ENCODE peak calls at places on chromosomes 3 and 15, in eight cellular contexts. O is CD8-positive, alpha-beta memory T cell; S is bronchial epithelial cell; A is choroid plexus epithelial cell; J is neuronal stem cell; G is Peyer's patch; R is suprapubic skin; M is fibroblast of lung. Q is an unnamed sample.

GRCh38 chr3:50154476-50154839 is 666 bp upstream of the SEMA3F start:
- DNase-seq in O (no peak), S (no peak), A (no peak), J (no peak), G (no peak), R (no peak), M (no peak), Q (no peak)

GRCh38 chr3:150222646-150223045 is 185.5 kb upstream of the TSC22D2 start:
- DNase-seq in O (no peak), S (no peak), A (no peak), J (no peak), G (no peak), R (no peak), M (no peak), Q (no peak)

GRCh38 chr3:171967137-171967783 is 72.1 kb upstream of the FNDC3B start:
- DNase-seq in O (no peak), S (peak), A (peak), J (no peak), G (no peak), R (no peak), M (peak), Q (no peak)

GRCh38 chr3:117059054-117059989 is 349.7 kb downstream of the TUSC7 start:
- DNase-seq in O (no peak), S (peak), A (peak), J (no peak), G (no peak), R (no peak), M (peak), Q (no peak)

GRCh38 chr3:24197809-24198208 is 252.7 kb downstream of the NR1D2 start:
- DNase-seq in O (no peak), S (no peak), A (no peak), J (no peak), G (no peak), R (no peak), M (no peak), Q (no peak)

GRCh38 chr3:132134611-132135010 is 99.8 kb upstream of the CPNE4 start:
- DNase-seq in O (no peak), S (peak), A (peak), J (no peak), G (no peak), R (no peak), M (peak), Q (no peak)

GRCh38 chr15:63524316-63525015 is 20.1 kb downstream of the USP3 start:
- DNase-seq in O (no peak), S (no peak), A (no peak), J (no peak), G (no peak), R (no peak), M (no peak), Q (no peak)

GRCh38 chr3:14252321-14253021 is 73.9 kb downstream of the LSM3 start:
- DNase-seq in O (no peak), S (no peak), A (no peak), J (no peak), G (no peak), R (no peak), M (no peak), Q (no peak)

GRCh38 chr3:22980346-22980745 is 222.8 kb upstream of the UBE2E2 start:
- DNase-seq in O (no peak), S (peak), A (peak), J (no peak), G (no peak), R (no peak), M (peak), Q (no peak)

GRCh38 chr15:67152429-67152828 is 87.0 kb downstream of the SMAD3 start:
- DNase-seq in O (no peak), S (no peak), A (no peak), J (no peak), G (no peak), R (no peak), M (no peak), Q (no peak)

GRCh38 chr15:77895742-77896141 is 181.8 kb downstream of the TBC1D2B start:
- DNase-seq in O (no peak), S (no peak), A (no peak), J (no peak), G (no peak), R (no peak), M (no peak), Q (no peak)

GRCh38 chr3:25292604-25293003 is 135.5 kb upstream of the RARB start:
- DNase-seq in O (no peak), S (peak), A (no peak), J (no peak), G (no peak), R (no peak), M (no peak), Q (peak)

GRCh38 chr15:91559066-91559465 is 294.4 kb upstream of the SLCO3A1 start:
- DNase-seq in O (no peak), S (no peak), A (no peak), J (no peak), G (no peak), R (no peak), M (no peak), Q (no peak)

GRCh38 chr15:50150349-50150748 is 31.3 kb upstream of the ATP8B4 start:
- DNase-seq in O (no peak), S (no peak), A (no peak), J (no peak), G (no peak), R (no peak), M (no peak), Q (no peak)

GRCh38 chr3:149536429-149536828 is 61.9 kb downstream of the TM4SF4 start:
- DNase-seq in O (no peak), S (no peak), A (peak), J (peak), G (no peak), R (no peak), M (peak), Q (no peak)

GRCh38 chr15:70605606-70606410 is 157.6 kb downstream of the UACA start:
- DNase-seq in O (no peak), S (no peak), A (peak), J (no peak), G (no peak), R (no peak), M (peak), Q (peak)

GRCh38 chr3:126671521-126671920 is 16.6 kb upstream of the TXNRD3 start:
- DNase-seq in O (no peak), S (no peak), A (no peak), J (no peak), G (no peak), R (no peak), M (no peak), Q (no peak)

GRCh38 chr3:48429416-48430358 is at the start of gene PLXNB1:
- DNase-seq in O (peak), S (peak), A (peak), J (peak), G (peak), R (peak), M (peak), Q (peak)

GRCh38 chr3:62378329-62378789 is 5.0 kb upstream of the FEZF2 start:
- DNase-seq in O (no peak), S (no peak), A (no peak), J (no peak), G (no peak), R (no peak), M (no peak), Q (no peak)

GRCh38 chr3:20250786-20251185 is 64.8 kb upstream of the SGO1 start:
- DNase-seq in O (no peak), S (no peak), A (no peak), J (no peak), G (no peak), R (no peak), M (no peak), Q (no peak)

GRCh38 chr3:45950686-45951600 is 7.7 kb downstream of the CXCR6 start:
- DNase-seq in O (peak), S (no peak), A (no peak), J (no peak), G (no peak), R (peak), M (no peak), Q (no peak)

GRCh38 chr3:51646091-51646490 is 25.0 kb upstream of the TEX264 start:
- DNase-seq in O (no peak), S (no peak), A (peak), J (no peak), G (no peak), R (no peak), M (no peak), Q (no peak)

GRCh38 chr3:8873740-8874139 is 89.5 kb downstream of the RAD18 start:
- DNase-seq in O (no peak), S (peak), A (no peak), J (no peak), G (no peak), R (no peak), M (no peak), Q (no peak)

GRCh38 chr3:140188285-140188684 is 253.3 kb downstream of the CLSTN2 start:
- DNase-seq in O (no peak), S (no peak), A (no peak), J (no peak), G (no peak), R (no peak), M (no peak), Q (no peak)

GRCh38 chr3:186627852-186628414 is 12.3 kb upstream of the FETUB start:
- DNase-seq in O (no peak), S (no peak), A (no peak), J (no peak), G (no peak), R (peak), M (no peak), Q (no peak)

GRCh38 chr3:130961458-130961857 is 65.2 kb downstream of the ASTE1 start:
- DNase-seq in O (no peak), S (no peak), A (no peak), J (no peak), G (no peak), R (no peak), M (no peak), Q (no peak)

GRCh38 chr15:67043939-67044771 is 21.2 kb upstream of the SMAD3 start:
- DNase-seq in O (no peak), S (peak), A (peak), J (no peak), G (no peak), R (no peak), M (peak), Q (no peak)

GRCh38 chr15:39582977-39583585 is 2.2 kb downstream of the THBS1 start:
- DNase-seq in O (no peak), S (no peak), A (no peak), J (no peak), G (no peak), R (no peak), M (no peak), Q (no peak)

GRCh38 chr15:39583586-39584265 is 2.8 kb downstream of the THBS1 start:
- DNase-seq in O (no peak), S (peak), A (peak), J (no peak), G (no peak), R (no peak), M (peak), Q (no peak)

GRCh38 chr15:39584662-39585393 is 3.9 kb downstream of the THBS1 start:
- DNase-seq in O (no peak), S (peak), A (no peak), J (no peak), G (no peak), R (no peak), M (no peak), Q (no peak)

GRCh38 chr15:39585394-39585841 is 4.5 kb downstream of the THBS1 start:
- DNase-seq in O (no peak), S (peak), A (no peak), J (no peak), G (no peak), R (no peak), M (peak), Q (no peak)

DNA sequence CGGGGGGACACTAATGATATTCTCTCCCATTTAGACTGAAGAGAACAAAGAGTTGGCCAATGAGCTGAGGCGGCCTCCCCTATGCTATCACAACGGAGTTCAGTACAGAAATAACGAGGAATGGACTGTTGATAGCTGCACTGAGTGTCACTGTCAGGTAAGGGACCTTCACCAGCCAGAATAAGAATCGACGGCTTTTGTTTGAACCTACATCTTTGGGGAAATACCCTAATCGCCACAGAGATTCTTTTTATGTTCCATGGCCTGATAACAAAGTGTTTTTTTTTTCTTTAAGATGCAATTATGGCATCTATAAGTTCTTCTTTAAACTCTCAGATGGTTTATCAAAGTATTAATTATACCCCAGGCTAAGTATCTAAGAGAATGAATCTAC is 3.4 kb downstream of the THBS1 start:
- DNase-seq in O (no peak), S (no peak), A (no peak), J (no peak), G (no peak), R (no peak), M (no peak), Q (no peak)
- H3K4me3 ChIP-seq in O (no peak), S (no peak), A (no peak), J (no peak), G (peak), R (peak), M (peak), Q (peak)

GRCh38 chr15:89775815-89776214 is 317 bp upstream of the MESP2 start:
- DNase-seq in O (no peak), S (no peak), A (no peak), J (no peak), G (no peak), R (no peak), M (no peak), Q (no peak)

GRCh38 chr15:89777821-89778380 is 1.8 kb downstream of the MESP2 start:
- DNase-seq in O (no peak), S (no peak), A (no peak), J (no peak), G (no peak), R (no peak), M (no peak), Q (no peak)

GRCh38 chr15:89776274-89777072 is at the start of gene MESP2:
- DNase-seq in O (peak), S (peak), A (peak), J (peak), G (peak), R (peak), M (peak), Q (peak)

GRCh38 chr15:89778861-89779260 is 2.7 kb downstream of the MESP2 start:
- DNase-seq in O (no peak), S (no peak), A (no peak), J (no peak), G (no peak), R (no peak), M (no peak), Q (no peak)

GRCh38 chr15:89777073-89777820 is 1.1 kb downstream of the MESP2 start:
- DNase-seq in O (no peak), S (no peak), A (no peak), J (no peak), G (no peak), R (no peak), M (no peak), Q (no peak)
- H3K4me3 ChIP-seq in O (no peak), S (no peak), A (no peak), J (no peak), G (no peak), R (peak), M (no peak), Q (peak)

GRCh38 chr3:147381610-147382009 is 24.7 kb downstream of the ZIC4 start:
- DNase-seq in O (no peak), S (no peak), A (no peak), J (no peak), G (no peak), R (no peak), M (no peak), Q (no peak)

GRCh38 chr3:147385059-147386012 is 21.0 kb downstream of the ZIC4 start:
- DNase-seq in O (no peak), S (no peak), A (no peak), J (no peak), G (no peak), R (no peak), M (no peak), Q (no peak)

GRCh38 chr3:147383617-147384016 is 22.7 kb downstream of the ZIC4 start:
- DNase-seq in O (no peak), S (no peak), A (peak), J (no peak), G (no peak), R (no peak), M (no peak), Q (no peak)

GRCh38 chr3:147387550-147388394 is 18.6 kb downstream of the ZIC4 start:
- DNase-seq in O (no peak), S (no peak), A (no peak), J (no peak), G (no peak), R (no peak), M (no peak), Q (no peak)

DNA sequence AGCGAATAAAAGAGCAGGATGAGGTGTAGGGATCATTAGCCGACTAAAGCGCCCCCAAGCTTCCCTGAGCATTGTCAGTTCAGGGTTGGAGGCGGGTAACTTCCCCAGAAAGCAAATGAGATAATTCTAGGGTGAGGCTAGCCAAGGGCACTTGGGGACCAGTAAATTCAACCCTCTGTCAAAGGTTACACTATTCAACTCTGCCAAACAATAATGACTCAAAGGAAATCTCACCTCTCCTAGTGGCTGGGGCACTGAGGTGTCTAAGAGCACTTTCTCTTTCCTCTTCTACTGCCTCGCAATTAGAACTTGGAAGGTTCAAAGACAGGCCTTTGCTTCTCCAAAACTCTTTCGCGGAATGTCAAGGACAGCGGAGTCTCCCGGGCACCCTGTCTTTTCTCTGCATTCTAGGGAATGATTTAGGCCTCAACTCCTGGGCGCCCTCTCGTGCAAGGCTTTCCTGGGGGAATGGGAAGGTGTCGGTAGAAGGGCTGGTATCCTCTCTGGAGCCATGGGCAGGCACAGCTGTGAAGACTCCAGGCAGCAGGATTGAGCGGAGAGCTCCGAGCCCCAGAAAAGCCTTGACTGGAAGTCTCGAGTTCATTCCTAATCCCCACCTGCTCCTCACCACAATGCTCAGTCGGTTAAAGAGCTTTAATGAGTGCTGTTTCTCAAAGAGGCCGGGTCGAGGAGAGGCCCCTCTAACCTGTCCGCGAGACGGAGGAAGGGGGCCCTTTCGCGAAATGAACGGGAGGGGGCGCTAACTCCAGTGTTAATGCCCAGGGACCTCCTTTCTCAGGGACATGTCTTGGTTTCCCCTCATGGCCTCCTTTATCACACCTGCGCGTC is 21.9 kb downstream of the ZIC4 start:
- DNase-seq in O (no peak), S (no peak), A (no peak), J (no peak), G (no peak), R (no peak), M (no peak), Q (no peak)
- H3K4me3 ChIP-seq in O (no peak), S (no peak), A (no peak), J (peak), G (no peak), R (no peak), M (no peak), Q (no peak)

GRCh38 chr3:152335273-152335672 is 66.5 kb downstream of the MBNL1 start:
- DNase-seq in O (no peak), S (no peak), A (no peak), J (no peak), G (no peak), R (no peak), M (no peak), Q (no peak)
- H3K4me3 ChIP-seq in O (no peak), S (no peak), A (no peak), J (no peak), G (no peak), R (no peak), M (no peak), Q (no peak)

GRCh38 chr3:53169832-53170324 is 8.9 kb downstream of the PRKCD start:
- DNase-seq in O (no peak), S (no peak), A (no peak), J (no peak), G (no peak), R (no peak), M (no peak), Q (no peak)
- H3K4me3 ChIP-seq in O (no peak), S (no peak), A (no peak), J (no peak), G (no peak), R (no peak), M (no peak), Q (no peak)

GRCh38 chr15:89334510-89335288 is at the start of gene POLG:
- DNase-seq in O (peak), S (peak), A (peak), J (peak), G (peak), R (peak), M (peak), Q (peak)

GRCh38 chr15:89333011-89333860 is 1.4 kb downstream of the POLG start:
- DNase-seq in O (no peak), S (no peak), A (no peak), J (no peak), G (no peak), R (no peak), M (no peak), Q (no peak)

GRCh38 chr15:89333959-89334509 is 590 bp downstream of the POLG start:
- DNase-seq in O (no peak), S (peak), A (no peak), J (no peak), G (no peak), R (no peak), M (no peak), Q (peak)

GRCh38 chr15:89330881-89331595 is 3.6 kb downstream of the POLG start:
- DNase-seq in O (no peak), S (no peak), A (no peak), J (no peak), G (no peak), R (peak), M (no peak), Q (no peak)

GRCh38 chr15:89332446-89332845 is 2.2 kb downstream of the POLG start:
- DNase-seq in O (no peak), S (no peak), A (peak), J (no peak), G (no peak), R (no peak), M (peak), Q (no peak)
- H3K4me3 ChIP-seq in O (peak), S (no peak), A (peak), J (no peak), G (peak), R (peak), M (no peak), Q (no peak)